ENCODE peak calls at places on chromosomes 5 and 9, in five cellular contexts. One of them, this sample, is unnamed.

GRCh38 chr5:131265318-131265803 is 1.5 kb downstream of the CDC42SE2 start:
- DNase-seq in breast epithelium: no peak
- DNase-seq in GM23338: peak; percentile 23
- DNase-seq in GM12891: no peak
- DNase-seq in GM12878: no peak
- DNase-seq in this sample: no peak

GRCh38 chr5:93072831-93073459 is 508.1 kb downstream of the NR2F1-AS1 start:
- DNase-seq in breast epithelium: no peak
- DNase-seq in GM23338: no peak
- DNase-seq in GM12891: no peak
- DNase-seq in GM12878: no peak
- DNase-seq in this sample: no peak

GRCh38 chr5:134594336-134594735 is 38.3 kb downstream of the SAR1B start:
- DNase-seq in GM23338: no peak
- DNase-seq in breast epithelium: no peak
- DNase-seq in GM12878: no peak
- DNase-seq in GM12891: no peak
- DNase-seq in this sample: no peak

GRCh38 chr5:133756036-133756435 is 143.7 kb upstream of the FSTL4 start:
- DNase-seq in GM12878: no peak
- DNase-seq in breast epithelium: no peak
- DNase-seq in GM12891: no peak
- DNase-seq in GM23338: no peak
- DNase-seq in this sample: no peak

GRCh38 chr9:20208951-20209350 is 413.3 kb downstream of the MLLT3 start:
- DNase-seq in breast epithelium: no peak
- DNase-seq in GM12878: no peak
- DNase-seq in GM12891: no peak
- DNase-seq in GM23338: no peak
- DNase-seq in this sample: no peak

GRCh38 chr5:172939045-172939444 is 20.2 kb upstream of the RPL26L1 start:
- DNase-seq in breast epithelium: no peak
- DNase-seq in GM23338: peak; percentile 82
- DNase-seq in GM12891: no peak
- DNase-seq in GM12878: no peak
- DNase-seq in this sample: no peak

GRCh38 chr5:139908749-139909148 is 113.1 kb downstream of the PSD2 start:
- DNase-seq in GM12891: no peak
- DNase-seq in GM12878: no peak
- DNase-seq in breast epithelium: no peak
- DNase-seq in GM23338: no peak
- DNase-seq in this sample: peak; percentile 40

GRCh38 chr5:50667079-50667652 is 729 bp downstream of the PARP8 start:
- DNase-seq in breast epithelium: peak; percentile 57
- DNase-seq in GM12878: no peak
- DNase-seq in GM23338: peak; percentile 76
- DNase-seq in GM12891: no peak
- DNase-seq in this sample: peak; percentile 83

GRCh38 chr5:174799146-174799545 is 74.8 kb downstream of the MSX2 start:
- DNase-seq in GM12878: no peak
- DNase-seq in breast epithelium: no peak
- DNase-seq in GM23338: no peak
- DNase-seq in GM12891: no peak
- DNase-seq in this sample: no peak

GRCh38 chr5:97906135-97906534 is 723.1 kb upstream of the RIOK2 start:
- DNase-seq in GM23338: peak; percentile 47
- DNase-seq in GM12878: no peak
- DNase-seq in breast epithelium: no peak
- DNase-seq in GM12891: no peak
- DNase-seq in this sample: no peak

GRCh38 chr9:93955356-93956182 is 414 bp upstream of the BARX1 start:
- DNase-seq in GM23338: peak; percentile 87
- DNase-seq in GM12891: no peak
- DNase-seq in breast epithelium: no peak
- DNase-seq in GM12878: no peak
- DNase-seq in this sample: no peak

GRCh38 chr5:7488734-7489133 is 92.8 kb downstream of the ADCY2 start:
- DNase-seq in GM12878: no peak
- DNase-seq in GM12891: no peak
- DNase-seq in GM23338: no peak
- DNase-seq in breast epithelium: no peak
- DNase-seq in this sample: no peak

GRCh38 chr9:79471577-79472543 is 99.9 kb upstream of the TLE4 start:
- DNase-seq in breast epithelium: no peak
- DNase-seq in GM23338: peak; percentile 13
- DNase-seq in GM12891: no peak
- DNase-seq in GM12878: no peak
- DNase-seq in this sample: peak; percentile 63

GRCh38 chr5:154476343-154477213 is 1.4 kb downstream of the HAND1 start:
- DNase-seq in breast epithelium: no peak
- DNase-seq in GM12878: no peak
- DNase-seq in GM12891: no peak
- DNase-seq in GM23338: peak; percentile 89
- DNase-seq in this sample: no peak

GRCh38 chr9:15735083-15735974 is 182.5 kb downstream of the CCDC171 start:
- DNase-seq in GM23338: no peak
- DNase-seq in GM12878: no peak
- DNase-seq in GM12891: no peak
- DNase-seq in breast epithelium: no peak
- DNase-seq in this sample: no peak

GRCh38 chr9:35660966-35661413 is 2.9 kb downstream of the CCDC107 start:
- DNase-seq in GM12878: no peak
- DNase-seq in GM12891: no peak
- DNase-seq in GM23338: peak; percentile 56
- DNase-seq in breast epithelium: no peak
- DNase-seq in this sample: no peak

GRCh38 chr9:92650839-92651621 is 18.9 kb downstream of the IPPK start:
- DNase-seq in breast epithelium: peak; percentile 40
- DNase-seq in GM12891: no peak
- DNase-seq in GM23338: no peak
- DNase-seq in GM12878: no peak
- DNase-seq in this sample: peak; percentile 73

GRCh38 chr5:31611002-31611401 is 27.9 kb upstream of the PDZD2 start:
- DNase-seq in GM12891: no peak
- DNase-seq in GM12878: no peak
- DNase-seq in breast epithelium: no peak
- DNase-seq in GM23338: no peak
- DNase-seq in this sample: no peak

GRCh38 chr5:76807296-76807695 is 11.5 kb upstream of the F2RL1 start:
- DNase-seq in GM23338: peak; percentile 84
- DNase-seq in GM12891: no peak
- DNase-seq in breast epithelium: no peak
- DNase-seq in GM12878: no peak
- DNase-seq in this sample: no peak

GRCh38 chr9:115849679-115850412 is 303.7 kb upstream of the PAPPA start:
- DNase-seq in breast epithelium: no peak
- DNase-seq in GM12878: no peak
- DNase-seq in GM23338: no peak
- DNase-seq in GM12891: no peak
- DNase-seq in this sample: no peak

GRCh38 chr5:155878991-155879575 is 447.9 kb upstream of the SGCD start:
- DNase-seq in GM12878: no peak
- DNase-seq in GM12891: no peak
- DNase-seq in breast epithelium: no peak
- DNase-seq in GM23338: no peak
- DNase-seq in this sample: no peak

GRCh38 chr5:135995979-135996378 is 32.8 kb upstream of the TGFBI start:
- DNase-seq in GM12891: no peak
- DNase-seq in GM12878: no peak
- DNase-seq in GM23338: no peak
- DNase-seq in breast epithelium: no peak
- DNase-seq in this sample: no peak

GRCh38 chr9:83964973-83965349 is 15.1 kb downstream of the HNRNPK start:
- DNase-seq in GM23338: peak; percentile 16
- DNase-seq in breast epithelium: no peak
- DNase-seq in GM12891: no peak
- DNase-seq in GM12878: no peak
- DNase-seq in this sample: no peak

GRCh38 chr5:14954620-14955343 is 83.2 kb upstream of the ANKH start:
- DNase-seq in breast epithelium: no peak
- DNase-seq in GM12878: no peak
- DNase-seq in GM23338: no peak
- DNase-seq in GM12891: no peak
- DNase-seq in this sample: no peak

DNA sequence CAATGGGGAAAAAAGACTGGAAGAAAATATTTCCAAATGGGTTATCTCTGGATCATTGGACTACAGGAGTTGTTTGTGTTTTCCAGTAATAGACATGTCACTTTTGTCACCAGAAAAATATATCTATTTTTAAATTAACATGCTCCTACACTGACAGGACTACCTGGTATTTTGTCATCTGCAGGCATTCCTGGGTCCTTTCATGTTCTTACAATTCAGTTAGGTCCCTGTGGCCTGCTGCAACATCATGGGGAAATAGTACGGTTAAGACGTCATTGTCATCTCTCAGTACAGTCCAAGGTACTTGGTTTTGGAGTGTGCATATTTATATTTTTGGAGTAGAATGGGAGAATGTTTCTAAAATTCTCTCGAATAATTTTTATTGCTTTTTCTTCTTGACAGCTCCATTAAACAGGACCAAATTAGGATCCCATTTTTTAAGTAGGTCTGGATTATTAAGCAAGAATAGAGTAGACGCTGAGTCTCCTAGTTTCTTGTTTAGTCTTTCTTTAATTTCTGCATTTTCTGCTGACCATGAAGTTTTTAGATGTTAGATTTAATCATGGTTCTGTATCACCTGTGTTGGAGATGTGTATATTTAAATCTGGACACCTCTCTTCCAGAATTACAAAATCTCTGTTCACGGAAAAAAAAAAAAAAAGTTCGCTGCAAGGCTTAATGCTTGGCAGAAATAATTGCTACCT is 46.9 kb downstream of the SLC22A5 start:
- DNase-seq in GM12878: no peak
- DNase-seq in breast epithelium: no peak
- DNase-seq in GM23338: no peak
- DNase-seq in GM12891: no peak
- DNase-seq in this sample: no peak
- TF ChIP-seq POLR2AphosphoS5 in GM12878: no peak
- TF ChIP-seq POLR2AphosphoS5 in breast epithelium: no peak
- TF ChIP-seq POLR2AphosphoS5 in GM23338: no peak
- TF ChIP-seq POLR2AphosphoS5 in GM12891: no peak
- TF ChIP-seq POLR2AphosphoS5 in this sample: no peak

DNA sequence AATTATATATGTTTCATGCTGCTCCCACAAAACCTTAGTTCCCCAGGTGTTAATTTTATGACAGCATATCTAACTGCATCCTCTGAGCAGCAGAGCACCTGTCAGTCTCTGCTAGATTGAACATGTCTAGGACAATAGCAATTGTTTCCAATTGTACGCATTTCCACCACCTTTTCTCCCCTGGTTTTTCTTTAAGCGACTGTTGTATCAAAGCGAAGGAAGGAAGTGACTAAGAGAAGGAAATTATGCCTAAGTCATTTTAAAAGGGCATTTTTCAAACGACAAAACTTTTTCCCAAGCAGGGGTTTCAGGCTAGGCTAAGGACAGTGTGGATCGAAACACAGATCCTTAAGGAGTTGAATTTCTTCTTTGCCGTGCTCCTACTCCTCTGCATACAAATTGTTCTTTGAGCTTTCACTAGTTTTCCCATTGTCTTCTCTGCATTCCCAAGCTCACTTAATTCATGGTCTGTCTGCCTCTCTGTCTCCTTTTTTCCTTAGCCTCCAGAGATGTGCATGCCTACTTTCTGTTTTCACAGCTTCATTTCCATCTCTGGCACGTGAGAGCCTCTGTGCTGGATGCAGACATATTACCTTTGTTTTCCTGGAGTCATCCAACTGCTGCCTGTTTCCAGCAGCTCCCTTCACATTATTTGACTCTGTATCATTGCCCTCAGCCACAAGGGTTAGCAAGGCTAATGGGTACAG is 39.4 kb upstream of the STARD4 start:
- DNase-seq in GM23338: peak; percentile 60
- DNase-seq in GM12891: no peak
- DNase-seq in breast epithelium: no peak
- DNase-seq in GM12878: no peak
- DNase-seq in this sample: no peak
- TF ChIP-seq POLR2AphosphoS5 in GM23338: no peak
- TF ChIP-seq POLR2AphosphoS5 in GM12891: no peak
- TF ChIP-seq POLR2AphosphoS5 in breast epithelium: no peak
- TF ChIP-seq POLR2AphosphoS5 in GM12878: no peak
- TF ChIP-seq POLR2AphosphoS5 in this sample: no peak

GRCh38 chr9:89218040-89218928 is 39.7 kb upstream of the SHC3 start:
- DNase-seq in GM23338: peak; percentile 39
- DNase-seq in breast epithelium: no peak
- DNase-seq in GM12891: no peak
- DNase-seq in GM12878: no peak
- DNase-seq in this sample: no peak
- TF ChIP-seq POLR2AphosphoS5 in GM23338: no peak
- TF ChIP-seq POLR2AphosphoS5 in breast epithelium: no peak
- TF ChIP-seq POLR2AphosphoS5 in GM12891: no peak
- TF ChIP-seq POLR2AphosphoS5 in GM12878: no peak
- TF ChIP-seq POLR2AphosphoS5 in this sample: no peak

GRCh38 chr9:119264165-119264564 is 105.1 kb downstream of the BRINP1 start:
- DNase-seq in GM23338: no peak
- DNase-seq in GM12878: no peak
- DNase-seq in breast epithelium: no peak
- DNase-seq in GM12891: no peak
- DNase-seq in this sample: no peak
- TF ChIP-seq POLR2AphosphoS5 in GM23338: no peak
- TF ChIP-seq POLR2AphosphoS5 in GM12878: no peak
- TF ChIP-seq POLR2AphosphoS5 in breast epithelium: no peak
- TF ChIP-seq POLR2AphosphoS5 in GM12891: no peak
- TF ChIP-seq POLR2AphosphoS5 in this sample: no peak

DNA sequence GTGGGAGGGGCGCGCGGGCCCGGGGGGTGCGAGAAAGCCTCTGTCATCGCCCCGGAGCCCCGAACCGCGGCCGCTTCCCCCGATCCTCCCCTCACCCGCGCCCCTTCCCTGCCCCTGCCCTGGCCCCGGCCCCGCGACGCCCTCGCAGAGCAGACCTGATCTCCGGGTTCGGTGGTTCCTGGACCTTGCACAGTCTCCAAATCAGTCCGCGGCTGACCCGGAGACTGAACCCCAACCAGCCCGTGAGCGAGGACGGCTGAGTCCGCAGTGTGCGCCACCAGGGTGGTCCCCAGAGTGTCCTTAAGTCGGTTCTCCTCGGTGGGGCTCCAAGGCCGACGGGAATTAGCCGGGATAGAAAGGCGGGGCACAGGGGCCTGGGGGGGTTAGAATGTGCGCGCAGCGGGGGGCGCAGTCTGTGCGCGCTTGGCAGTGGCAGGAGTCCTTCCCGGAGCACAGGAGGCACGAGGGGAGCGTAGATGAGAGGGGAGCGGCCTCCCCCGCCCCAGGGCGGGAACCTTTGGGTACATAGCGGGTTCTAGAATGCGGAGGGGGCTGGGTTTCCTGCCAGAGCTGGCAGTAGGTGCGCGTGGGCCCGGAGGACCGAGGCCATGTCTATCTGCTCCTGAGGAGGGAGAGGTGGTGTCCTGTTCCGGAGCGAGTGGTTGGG is 779 bp downstream of the PKN3 start:
- DNase-seq in GM12878: no peak
- DNase-seq in GM12891: peak; percentile 64
- DNase-seq in breast epithelium: no peak
- DNase-seq in GM23338: peak; percentile 72
- DNase-seq in this sample: peak; percentile 79
- TF ChIP-seq POLR2AphosphoS5 in GM12878: no peak
- TF ChIP-seq POLR2AphosphoS5 in GM12891: no peak
- TF ChIP-seq POLR2AphosphoS5 in breast epithelium: no peak
- TF ChIP-seq POLR2AphosphoS5 in GM23338: peak; percentile 8
- TF ChIP-seq POLR2AphosphoS5 in this sample: no peak

GRCh38 chr5:91840412-91840811 is 457.3 kb upstream of the ARRDC3 start:
- DNase-seq in GM12878: no peak
- DNase-seq in GM12891: no peak
- DNase-seq in breast epithelium: no peak
- DNase-seq in GM23338: no peak
- DNase-seq in this sample: no peak
- TF ChIP-seq POLR2AphosphoS5 in GM12878: no peak
- TF ChIP-seq POLR2AphosphoS5 in GM12891: no peak
- TF ChIP-seq POLR2AphosphoS5 in breast epithelium: no peak
- TF ChIP-seq POLR2AphosphoS5 in GM23338: no peak
- TF ChIP-seq POLR2AphosphoS5 in this sample: no peak

This sample was measured in suprapubic skin.